ENCODE peak calls at places on chromosome 6, in nine cellular contexts. One of them, this sample, is unnamed. For H3K4me1, the result is how much of the 10 kb centered on the place peaks cover.

GRCh38 chr6:37517411-37517812 is 17.7 kb upstream of the CCDC167 start:
- DNase-seq in prostate gland: no peak
- DNase-seq in Peyer's patch: no peak
- DNase-seq in heart left ventricle: no peak
- DNase-seq in spleen: peak
- DNase-seq in uterus: no peak
- DNase-seq in endothelial cell of umbilical vein: no peak
- DNase-seq in right lobe of liver: no peak
- DNase-seq in testis: no peak
- DNase-seq in this sample: no peak

GRCh38 chr6:150579611-150580010 is 20.1 kb upstream of the PLEKHG1 start:
- DNase-seq in Peyer's patch: no peak
- DNase-seq in spleen: no peak
- DNase-seq in endothelial cell of umbilical vein: no peak
- DNase-seq in uterus: no peak
- DNase-seq in heart left ventricle: peak
- DNase-seq in right lobe of liver: peak
- DNase-seq in testis: no peak
- DNase-seq in prostate gland: peak
- DNase-seq in this sample: no peak

GRCh38 chr6:124963416-124964083 is 1.3 kb downstream of the RNF217 start:
- DNase-seq in uterus: no peak
- DNase-seq in heart left ventricle: no peak
- DNase-seq in prostate gland: no peak
- DNase-seq in right lobe of liver: peak
- DNase-seq in spleen: no peak
- DNase-seq in endothelial cell of umbilical vein: peak
- DNase-seq in testis: no peak
- DNase-seq in Peyer's patch: no peak
- DNase-seq in this sample: no peak

GRCh38 chr6:43673444-43674063 is 14.0 kb downstream of the MRPS18A start:
- DNase-seq in right lobe of liver: no peak
- DNase-seq in heart left ventricle: no peak
- DNase-seq in testis: no peak
- DNase-seq in spleen: no peak
- DNase-seq in Peyer's patch: no peak
- DNase-seq in endothelial cell of umbilical vein: no peak
- DNase-seq in uterus: peak
- DNase-seq in prostate gland: no peak
- DNase-seq in this sample: peak

GRCh38 chr6:115120394-115120793 is 777.6 kb upstream of the HS3ST5 start:
- DNase-seq in right lobe of liver: no peak
- DNase-seq in endothelial cell of umbilical vein: no peak
- DNase-seq in Peyer's patch: no peak
- DNase-seq in heart left ventricle: no peak
- DNase-seq in prostate gland: no peak
- DNase-seq in testis: no peak
- DNase-seq in spleen: no peak
- DNase-seq in uterus: no peak
- DNase-seq in this sample: no peak

GRCh38 chr6:29924731-29925130 is 17.6 kb upstream of the HLA-A start:
- DNase-seq in heart left ventricle: no peak
- DNase-seq in right lobe of liver: peak
- DNase-seq in prostate gland: no peak
- DNase-seq in spleen: no peak
- DNase-seq in uterus: no peak
- DNase-seq in testis: no peak
- DNase-seq in endothelial cell of umbilical vein: no peak
- DNase-seq in Peyer's patch: no peak
- DNase-seq in this sample: no peak

GRCh38 chr6:195861-196360 is 96.4 kb upstream of the DUSP22 start:
- DNase-seq in endothelial cell of umbilical vein: no peak
- DNase-seq in Peyer's patch: no peak
- DNase-seq in spleen: no peak
- DNase-seq in testis: peak
- DNase-seq in heart left ventricle: peak
- DNase-seq in uterus: peak
- DNase-seq in prostate gland: no peak
- DNase-seq in right lobe of liver: no peak
- DNase-seq in this sample: peak

GRCh38 chr6:40457261-40457660 is 129.9 kb downstream of the LRFN2 start:
- DNase-seq in endothelial cell of umbilical vein: no peak
- DNase-seq in heart left ventricle: no peak
- DNase-seq in uterus: no peak
- DNase-seq in testis: no peak
- DNase-seq in spleen: no peak
- DNase-seq in Peyer's patch: no peak
- DNase-seq in right lobe of liver: no peak
- DNase-seq in prostate gland: no peak
- DNase-seq in this sample: no peak

GRCh38 chr6:153130515-153131036 is 506 bp downstream of the RGS17 start:
- DNase-seq in right lobe of liver: no peak
- DNase-seq in spleen: peak
- DNase-seq in uterus: no peak
- DNase-seq in heart left ventricle: no peak
- DNase-seq in prostate gland: no peak
- DNase-seq in endothelial cell of umbilical vein: no peak
- DNase-seq in testis: no peak
- DNase-seq in Peyer's patch: no peak
- DNase-seq in this sample: no peak

GRCh38 chr6:81451787-81452186 is 300.7 kb downstream of the TENT5A start:
- DNase-seq in testis: peak
- DNase-seq in endothelial cell of umbilical vein: peak
- DNase-seq in heart left ventricle: peak
- DNase-seq in uterus: no peak
- DNase-seq in spleen: no peak
- DNase-seq in right lobe of liver: no peak
- DNase-seq in prostate gland: no peak
- DNase-seq in Peyer's patch: no peak
- DNase-seq in this sample: no peak

GRCh38 chr6:113936093-113936934 is 34.6 kb downstream of the HDAC2 start:
- DNase-seq in Peyer's patch: no peak
- DNase-seq in endothelial cell of umbilical vein: peak
- DNase-seq in uterus: no peak
- DNase-seq in spleen: peak
- DNase-seq in right lobe of liver: no peak
- DNase-seq in prostate gland: peak
- DNase-seq in heart left ventricle: no peak
- DNase-seq in testis: no peak
- DNase-seq in this sample: no peak

GRCh38 chr6:111873178-111874029 is at the start of gene FYN:
- DNase-seq in testis: peak
- DNase-seq in right lobe of liver: peak
- DNase-seq in Peyer's patch: peak
- DNase-seq in spleen: peak
- DNase-seq in uterus: peak
- DNase-seq in prostate gland: peak
- DNase-seq in heart left ventricle: peak
- DNase-seq in endothelial cell of umbilical vein: peak
- DNase-seq in this sample: peak

GRCh38 chr6:163738725-163739124 is 324.2 kb downstream of the QKI start:
- DNase-seq in uterus: no peak
- DNase-seq in endothelial cell of umbilical vein: no peak
- DNase-seq in right lobe of liver: no peak
- DNase-seq in Peyer's patch: no peak
- DNase-seq in prostate gland: no peak
- DNase-seq in heart left ventricle: no peak
- DNase-seq in testis: no peak
- DNase-seq in spleen: no peak
- DNase-seq in this sample: no peak

GRCh38 chr6:101722991-101723579 is 329.6 kb downstream of the GRIK2 start:
- DNase-seq in endothelial cell of umbilical vein: peak
- DNase-seq in testis: no peak
- DNase-seq in Peyer's patch: no peak
- DNase-seq in heart left ventricle: no peak
- DNase-seq in prostate gland: no peak
- DNase-seq in right lobe of liver: no peak
- DNase-seq in spleen: no peak
- DNase-seq in uterus: no peak
- DNase-seq in this sample: no peak

GRCh38 chr6:124056884-124057283 is 253.2 kb downstream of the NKAIN2 start:
- DNase-seq in prostate gland: no peak
- DNase-seq in uterus: no peak
- DNase-seq in heart left ventricle: no peak
- DNase-seq in Peyer's patch: no peak
- DNase-seq in testis: no peak
- DNase-seq in spleen: no peak
- DNase-seq in right lobe of liver: no peak
- DNase-seq in endothelial cell of umbilical vein: no peak
- DNase-seq in this sample: no peak

GRCh38 chr6:6717953-6718352 is 129.4 kb downstream of the LY86 start:
- DNase-seq in testis: no peak
- DNase-seq in right lobe of liver: no peak
- DNase-seq in prostate gland: no peak
- DNase-seq in Peyer's patch: no peak
- DNase-seq in spleen: no peak
- DNase-seq in endothelial cell of umbilical vein: peak
- DNase-seq in heart left ventricle: peak
- DNase-seq in uterus: no peak
- DNase-seq in this sample: peak

GRCh38 chr6:127118505-127119360 is at the start of gene RSPO3:
- DNase-seq in spleen: peak
- DNase-seq in heart left ventricle: no peak
- DNase-seq in prostate gland: no peak
- DNase-seq in right lobe of liver: peak
- DNase-seq in endothelial cell of umbilical vein: peak
- DNase-seq in uterus: peak
- DNase-seq in testis: peak
- DNase-seq in Peyer's patch: peak
- DNase-seq in this sample: no peak

GRCh38 chr6:107560657-107561056 is 70.7 kb downstream of the SOBP start:
- DNase-seq in prostate gland: no peak
- DNase-seq in uterus: peak
- DNase-seq in Peyer's patch: no peak
- DNase-seq in heart left ventricle: peak
- DNase-seq in testis: peak
- DNase-seq in spleen: no peak
- DNase-seq in endothelial cell of umbilical vein: no peak
- DNase-seq in right lobe of liver: no peak
- DNase-seq in this sample: no peak

GRCh38 chr6:144583614-144583954 is 298.4 kb downstream of the UTRN start:
- DNase-seq in endothelial cell of umbilical vein: no peak
- DNase-seq in uterus: no peak
- DNase-seq in right lobe of liver: no peak
- DNase-seq in spleen: no peak
- DNase-seq in testis: no peak
- DNase-seq in Peyer's patch: no peak
- DNase-seq in prostate gland: no peak
- DNase-seq in heart left ventricle: no peak
- DNase-seq in this sample: no peak

GRCh38 chr6:133748628-133749027 is 140.3 kb upstream of the TCF21 start:
- DNase-seq in spleen: no peak
- DNase-seq in right lobe of liver: no peak
- DNase-seq in Peyer's patch: no peak
- DNase-seq in prostate gland: no peak
- DNase-seq in testis: no peak
- DNase-seq in heart left ventricle: no peak
- DNase-seq in uterus: no peak
- DNase-seq in endothelial cell of umbilical vein: no peak
- DNase-seq in this sample: no peak

GRCh38 chr6:108635505-108636226 is 74.9 kb downstream of the FOXO3 start:
- DNase-seq in prostate gland: no peak
- DNase-seq in uterus: no peak
- DNase-seq in heart left ventricle: no peak
- DNase-seq in testis: no peak
- DNase-seq in endothelial cell of umbilical vein: no peak
- DNase-seq in right lobe of liver: no peak
- DNase-seq in spleen: peak
- DNase-seq in Peyer's patch: no peak
- DNase-seq in this sample: no peak
- H3K4me1 ChIP-seq in prostate gland: under half
- H3K4me1 ChIP-seq in uterus: under half
- H3K4me1 ChIP-seq in heart left ventricle: half or more
- H3K4me1 ChIP-seq in testis: under half
- H3K4me1 ChIP-seq in endothelial cell of umbilical vein: under half
- H3K4me1 ChIP-seq in right lobe of liver: under half
- H3K4me1 ChIP-seq in spleen: half or more
- H3K4me1 ChIP-seq in Peyer's patch: under half
- H3K4me1 ChIP-seq in this sample: half or more

DNA sequence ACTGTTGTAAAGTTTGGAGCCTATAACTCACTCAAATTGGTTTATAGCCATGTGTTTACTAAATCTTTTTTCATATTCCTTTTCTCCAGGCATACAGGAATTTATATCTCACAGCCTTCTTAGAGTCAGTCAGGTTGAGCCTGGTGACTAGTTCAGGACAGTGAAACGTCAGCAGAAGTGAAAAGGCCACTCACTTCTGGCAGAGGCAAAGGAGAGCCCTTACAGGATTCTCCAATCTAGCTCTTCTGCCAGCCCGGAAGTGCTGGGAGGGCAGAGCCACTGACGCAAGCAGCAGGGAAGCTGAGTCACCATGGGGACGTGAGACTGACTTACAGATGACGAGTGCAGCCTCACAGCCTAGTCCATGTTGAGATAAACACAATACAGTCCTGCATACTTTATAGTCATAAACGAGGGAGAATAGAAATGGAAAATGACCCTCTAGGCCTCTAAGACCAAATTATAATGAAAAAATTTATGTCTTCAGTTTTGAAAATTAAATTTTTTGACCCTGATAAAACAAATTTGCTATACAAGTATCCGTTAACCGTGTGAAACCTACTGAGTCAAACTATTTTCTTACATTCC is 1.3 kb downstream of the PXT1 start:
- DNase-seq in uterus: peak
- DNase-seq in prostate gland: peak
- DNase-seq in testis: peak
- DNase-seq in heart left ventricle: peak
- DNase-seq in endothelial cell of umbilical vein: peak
- DNase-seq in Peyer's patch: peak
- DNase-seq in spleen: peak
- DNase-seq in right lobe of liver: peak
- DNase-seq in this sample: peak
- TF ChIP-seq POLR2A in uterus: peak
- TF ChIP-seq POLR2A in prostate gland: peak
- TF ChIP-seq POLR2A in testis: no peak
- TF ChIP-seq POLR2A in heart left ventricle: peak
- TF ChIP-seq POLR2A in endothelial cell of umbilical vein: peak
- TF ChIP-seq POLR2A in Peyer's patch: peak
- TF ChIP-seq POLR2A in spleen: no peak
- TF ChIP-seq POLR2A in right lobe of liver: peak
- TF ChIP-seq POLR2A in this sample: peak

GRCh38 chr6:139153876-139154275 is 19.0 kb downstream of the HECA start:
- DNase-seq in Peyer's patch: no peak
- DNase-seq in right lobe of liver: no peak
- DNase-seq in heart left ventricle: no peak
- DNase-seq in testis: no peak
- DNase-seq in prostate gland: no peak
- DNase-seq in uterus: no peak
- DNase-seq in spleen: no peak
- DNase-seq in endothelial cell of umbilical vein: no peak
- DNase-seq in this sample: no peak
- H3K4me1 ChIP-seq in Peyer's patch: half or more
- H3K4me1 ChIP-seq in right lobe of liver: under half
- H3K4me1 ChIP-seq in heart left ventricle: half or more
- H3K4me1 ChIP-seq in testis: under half
- H3K4me1 ChIP-seq in prostate gland: under half
- H3K4me1 ChIP-seq in uterus: under half
- H3K4me1 ChIP-seq in spleen: half or more
- H3K4me1 ChIP-seq in endothelial cell of umbilical vein: under half
- H3K4me1 ChIP-seq in this sample: half or more

DNA sequence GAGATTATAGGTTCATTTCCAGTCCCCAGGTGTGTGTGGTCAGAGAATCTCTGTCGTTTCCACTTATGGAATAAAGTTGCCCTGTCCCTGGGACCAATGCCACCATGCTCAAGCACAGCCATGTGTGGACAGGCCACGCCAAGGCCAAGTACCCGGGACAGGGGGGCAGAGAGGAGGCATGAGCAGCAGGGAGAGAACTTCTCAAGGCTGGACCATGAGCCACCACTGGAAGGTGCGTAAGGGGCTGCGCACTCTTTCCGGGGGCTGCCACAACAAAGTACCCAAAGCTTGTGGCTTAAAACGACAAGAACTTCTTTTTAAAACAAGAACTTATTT is 209.2 kb upstream of the KCNQ5 start:
- DNase-seq in Peyer's patch: no peak
- DNase-seq in prostate gland: no peak
- DNase-seq in right lobe of liver: no peak
- DNase-seq in spleen: no peak
- DNase-seq in heart left ventricle: peak
- DNase-seq in testis: no peak
- DNase-seq in uterus: no peak
- DNase-seq in endothelial cell of umbilical vein: no peak
- DNase-seq in this sample: no peak
- TF ChIP-seq POLR2A in Peyer's patch: no peak
- TF ChIP-seq POLR2A in prostate gland: no peak
- TF ChIP-seq POLR2A in right lobe of liver: no peak
- TF ChIP-seq POLR2A in spleen: no peak
- TF ChIP-seq POLR2A in heart left ventricle: no peak
- TF ChIP-seq POLR2A in testis: no peak
- TF ChIP-seq POLR2A in uterus: no peak
- TF ChIP-seq POLR2A in endothelial cell of umbilical vein: no peak
- TF ChIP-seq POLR2A in this sample: no peak

This sample was measured in gastrocnemius medialis.